ENCODE peak calls at places on chromosomes 4 and X, in six cellular contexts. One of them, this sample, is unnamed. For H3K4me1, the result is how much of the 10 kb centered on the place peaks cover.

GRCh38 chrX:37077646-37078433 is 69.7 kb downstream of the FAM47C start:
- DNase-seq in uterus: no peak
- DNase-seq in neuronal stem cell: no peak
- DNase-seq in esophagus muscularis mucosa: no peak
- DNase-seq in neural progenitor cell: no peak
- DNase-seq in psoas muscle: no peak
- DNase-seq in this sample: no peak

GRCh38 chrX:102832661-102833060 is 104.4 kb upstream of the RAB40AL start:
- DNase-seq in uterus: no peak
- DNase-seq in neuronal stem cell: no peak
- DNase-seq in esophagus muscularis mucosa: no peak
- DNase-seq in neural progenitor cell: peak
- DNase-seq in psoas muscle: no peak
- DNase-seq in this sample: no peak

GRCh38 chr4:138062929-138063328 is 179.2 kb downstream of the SLC7A11 start:
- DNase-seq in uterus: no peak
- DNase-seq in neuronal stem cell: no peak
- DNase-seq in esophagus muscularis mucosa: no peak
- DNase-seq in neural progenitor cell: no peak
- DNase-seq in psoas muscle: no peak
- DNase-seq in this sample: no peak

GRCh38 chr4:86560447-86560846 is 33.7 kb upstream of the PTPN13 start:
- DNase-seq in uterus: no peak
- DNase-seq in neuronal stem cell: no peak
- DNase-seq in esophagus muscularis mucosa: no peak
- DNase-seq in neural progenitor cell: no peak
- DNase-seq in psoas muscle: no peak
- DNase-seq in this sample: no peak

GRCh38 chr4:109846395-109847098 is 1.4 kb upstream of the LRIT3 start:
- DNase-seq in uterus: no peak
- DNase-seq in neuronal stem cell: no peak
- DNase-seq in esophagus muscularis mucosa: no peak
- DNase-seq in neural progenitor cell: no peak
- DNase-seq in psoas muscle: no peak
- DNase-seq in this sample: no peak

GRCh38 chr4:5366421-5366820 is 315.1 kb downstream of the STK32B start:
- DNase-seq in uterus: no peak
- DNase-seq in neuronal stem cell: no peak
- DNase-seq in esophagus muscularis mucosa: no peak
- DNase-seq in neural progenitor cell: no peak
- DNase-seq in psoas muscle: no peak
- DNase-seq in this sample: no peak

GRCh38 chr4:120672558-120673147 is 249.9 kb downstream of the PRDM5 start:
- DNase-seq in uterus: no peak
- DNase-seq in neuronal stem cell: no peak
- DNase-seq in esophagus muscularis mucosa: no peak
- DNase-seq in neural progenitor cell: peak
- DNase-seq in psoas muscle: no peak
- DNase-seq in this sample: no peak

GRCh38 chr4:26131711-26132110 is 189.1 kb upstream of the RBPJ start:
- DNase-seq in uterus: no peak
- DNase-seq in neuronal stem cell: no peak
- DNase-seq in esophagus muscularis mucosa: no peak
- DNase-seq in neural progenitor cell: no peak
- DNase-seq in psoas muscle: no peak
- DNase-seq in this sample: no peak

GRCh38 chr4:120829113-120829831 is 93.3 kb downstream of the PRDM5 start:
- DNase-seq in uterus: no peak
- DNase-seq in neuronal stem cell: no peak
- DNase-seq in esophagus muscularis mucosa: no peak
- DNase-seq in neural progenitor cell: no peak
- DNase-seq in psoas muscle: no peak
- DNase-seq in this sample: no peak

GRCh38 chr4:110878413-110878812 is 255.5 kb upstream of the PITX2 start:
- DNase-seq in uterus: no peak
- DNase-seq in neuronal stem cell: no peak
- DNase-seq in esophagus muscularis mucosa: no peak
- DNase-seq in neural progenitor cell: no peak
- DNase-seq in psoas muscle: no peak
- DNase-seq in this sample: no peak

GRCh38 chr4:110877728-110878382 is 255.0 kb upstream of the PITX2 start:
- DNase-seq in uterus: no peak
- DNase-seq in neuronal stem cell: no peak
- DNase-seq in esophagus muscularis mucosa: no peak
- DNase-seq in neural progenitor cell: no peak
- DNase-seq in psoas muscle: no peak
- DNase-seq in this sample: no peak

GRCh38 chr4:110878992-110879391 is 256.1 kb upstream of the PITX2 start:
- DNase-seq in uterus: no peak
- DNase-seq in neuronal stem cell: no peak
- DNase-seq in esophagus muscularis mucosa: no peak
- DNase-seq in neural progenitor cell: no peak
- DNase-seq in psoas muscle: no peak
- DNase-seq in this sample: no peak

GRCh38 chr4:110876866-110877265 is 254.0 kb upstream of the PITX2 start:
- DNase-seq in uterus: no peak
- DNase-seq in neuronal stem cell: no peak
- DNase-seq in esophagus muscularis mucosa: no peak
- DNase-seq in neural progenitor cell: no peak
- DNase-seq in psoas muscle: no peak
- DNase-seq in this sample: no peak
- H3K4me3 ChIP-seq in uterus: no peak
- H3K4me3 ChIP-seq in neuronal stem cell: no peak
- H3K4me3 ChIP-seq in esophagus muscularis mucosa: no peak
- H3K4me3 ChIP-seq in neural progenitor cell: no peak
- H3K4me3 ChIP-seq in psoas muscle: no peak
- H3K4me3 ChIP-seq in this sample: no peak

GRCh38 chr4:6925357-6925836 is 15.8 kb downstream of the TBC1D14 start:
- DNase-seq in uterus: no peak
- DNase-seq in neuronal stem cell: no peak
- DNase-seq in esophagus muscularis mucosa: no peak
- DNase-seq in neural progenitor cell: no peak
- DNase-seq in psoas muscle: no peak
- DNase-seq in this sample: peak
- H3K4me1 ChIP-seq in uterus: under half
- H3K4me1 ChIP-seq in neuronal stem cell: under half
- H3K4me1 ChIP-seq in esophagus muscularis mucosa: under half
- H3K4me1 ChIP-seq in neural progenitor cell: under half
- H3K4me1 ChIP-seq in psoas muscle: under half
- H3K4me1 ChIP-seq in this sample: under half

GRCh38 chrX:65671966-65672365 is 4.5 kb downstream of the MSN start:
- DNase-seq in uterus: no peak
- DNase-seq in neuronal stem cell: no peak
- DNase-seq in esophagus muscularis mucosa: no peak
- DNase-seq in neural progenitor cell: no peak
- DNase-seq in psoas muscle: no peak
- DNase-seq in this sample: no peak

GRCh38 chrX:65677954-65678469 is 10.6 kb downstream of the MSN start:
- DNase-seq in uterus: peak
- DNase-seq in neuronal stem cell: no peak
- DNase-seq in esophagus muscularis mucosa: no peak
- DNase-seq in neural progenitor cell: no peak
- DNase-seq in psoas muscle: no peak
- DNase-seq in this sample: peak

GRCh38 chrX:65673857-65674350 is 6.5 kb downstream of the MSN start:
- DNase-seq in uterus: no peak
- DNase-seq in neuronal stem cell: no peak
- DNase-seq in esophagus muscularis mucosa: no peak
- DNase-seq in neural progenitor cell: no peak
- DNase-seq in psoas muscle: no peak
- DNase-seq in this sample: no peak

GRCh38 chrX:65671286-65671685 is 3.8 kb downstream of the MSN start:
- DNase-seq in uterus: no peak
- DNase-seq in neuronal stem cell: no peak
- DNase-seq in esophagus muscularis mucosa: no peak
- DNase-seq in neural progenitor cell: no peak
- DNase-seq in psoas muscle: no peak
- DNase-seq in this sample: no peak

GRCh38 chrX:65674351-65674893 is 7.0 kb downstream of the MSN start:
- DNase-seq in uterus: no peak
- DNase-seq in neuronal stem cell: no peak
- DNase-seq in esophagus muscularis mucosa: no peak
- DNase-seq in neural progenitor cell: no peak
- DNase-seq in psoas muscle: no peak
- DNase-seq in this sample: no peak
- H3K4me3 ChIP-seq in uterus: no peak
- H3K4me3 ChIP-seq in neuronal stem cell: no peak
- H3K4me3 ChIP-seq in esophagus muscularis mucosa: no peak
- H3K4me3 ChIP-seq in neural progenitor cell: no peak
- H3K4me3 ChIP-seq in psoas muscle: peak
- H3K4me3 ChIP-seq in this sample: no peak

DNA sequence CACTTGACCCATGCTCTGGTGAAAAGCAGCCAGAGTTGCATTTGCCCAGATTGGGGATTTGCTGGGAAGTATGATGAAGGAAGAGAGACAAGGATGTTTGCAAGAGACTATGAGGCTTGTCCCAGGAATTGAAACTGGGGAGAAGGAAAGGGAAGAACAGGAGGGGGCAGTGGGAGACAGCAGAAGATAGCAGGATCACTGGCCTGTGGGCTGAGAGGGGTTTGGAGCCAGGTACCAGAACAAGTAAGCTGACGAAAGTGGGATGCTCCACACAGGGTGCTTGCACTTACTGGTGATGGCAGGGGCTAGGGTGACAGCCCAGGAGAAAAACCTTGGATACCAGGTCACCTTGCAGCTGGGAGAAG is 3.4 kb upstream of the LETM1 start:
- DNase-seq in uterus: no peak
- DNase-seq in neuronal stem cell: no peak
- DNase-seq in esophagus muscularis mucosa: no peak
- DNase-seq in neural progenitor cell: no peak
- DNase-seq in psoas muscle: no peak
- DNase-seq in this sample: no peak
- H3K4me1 ChIP-seq in uterus: under half
- H3K4me1 ChIP-seq in neuronal stem cell: under half
- H3K4me1 ChIP-seq in esophagus muscularis mucosa: under half
- H3K4me1 ChIP-seq in neural progenitor cell: under half
- H3K4me1 ChIP-seq in psoas muscle: under half
- H3K4me1 ChIP-seq in this sample: under half

GRCh38 chr4:84638092-84638491 is 55.2 kb downstream of the CDS1 start:
- DNase-seq in uterus: no peak
- DNase-seq in neuronal stem cell: no peak
- DNase-seq in esophagus muscularis mucosa: no peak
- DNase-seq in neural progenitor cell: no peak
- DNase-seq in psoas muscle: no peak
- DNase-seq in this sample: no peak
- H3K4me3 ChIP-seq in uterus: no peak
- H3K4me3 ChIP-seq in neuronal stem cell: no peak
- H3K4me3 ChIP-seq in esophagus muscularis mucosa: no peak
- H3K4me3 ChIP-seq in neural progenitor cell: no peak
- H3K4me3 ChIP-seq in psoas muscle: no peak
- H3K4me3 ChIP-seq in this sample: no peak

GRCh38 chr4:41161355-41161754 is 53.0 kb downstream of the APBB2 start:
- DNase-seq in uterus: no peak
- DNase-seq in neuronal stem cell: no peak
- DNase-seq in esophagus muscularis mucosa: peak
- DNase-seq in neural progenitor cell: no peak
- DNase-seq in psoas muscle: no peak
- DNase-seq in this sample: no peak

GRCh38 chr4:41167191-41167590 is 47.2 kb downstream of the APBB2 start:
- DNase-seq in uterus: no peak
- DNase-seq in neuronal stem cell: no peak
- DNase-seq in esophagus muscularis mucosa: no peak
- DNase-seq in neural progenitor cell: no peak
- DNase-seq in psoas muscle: no peak
- DNase-seq in this sample: no peak

GRCh38 chr4:41160010-41160789 is 54.1 kb downstream of the APBB2 start:
- DNase-seq in uterus: peak
- DNase-seq in neuronal stem cell: no peak
- DNase-seq in esophagus muscularis mucosa: peak
- DNase-seq in neural progenitor cell: no peak
- DNase-seq in psoas muscle: no peak
- DNase-seq in this sample: no peak

GRCh38 chr4:41160856-41161255 is 53.5 kb downstream of the APBB2 start:
- DNase-seq in uterus: no peak
- DNase-seq in neuronal stem cell: no peak
- DNase-seq in esophagus muscularis mucosa: peak
- DNase-seq in neural progenitor cell: no peak
- DNase-seq in psoas muscle: no peak
- DNase-seq in this sample: no peak

GRCh38 chr4:41164405-41164804 is 49.9 kb downstream of the APBB2 start:
- DNase-seq in uterus: no peak
- DNase-seq in neuronal stem cell: no peak
- DNase-seq in esophagus muscularis mucosa: no peak
- DNase-seq in neural progenitor cell: no peak
- DNase-seq in psoas muscle: no peak
- DNase-seq in this sample: no peak
- H3K4me1 ChIP-seq in uterus: under half
- H3K4me1 ChIP-seq in neuronal stem cell: under half
- H3K4me1 ChIP-seq in esophagus muscularis mucosa: under half
- H3K4me1 ChIP-seq in neural progenitor cell: under half
- H3K4me1 ChIP-seq in psoas muscle: under half
- H3K4me1 ChIP-seq in this sample: under half

DNA sequence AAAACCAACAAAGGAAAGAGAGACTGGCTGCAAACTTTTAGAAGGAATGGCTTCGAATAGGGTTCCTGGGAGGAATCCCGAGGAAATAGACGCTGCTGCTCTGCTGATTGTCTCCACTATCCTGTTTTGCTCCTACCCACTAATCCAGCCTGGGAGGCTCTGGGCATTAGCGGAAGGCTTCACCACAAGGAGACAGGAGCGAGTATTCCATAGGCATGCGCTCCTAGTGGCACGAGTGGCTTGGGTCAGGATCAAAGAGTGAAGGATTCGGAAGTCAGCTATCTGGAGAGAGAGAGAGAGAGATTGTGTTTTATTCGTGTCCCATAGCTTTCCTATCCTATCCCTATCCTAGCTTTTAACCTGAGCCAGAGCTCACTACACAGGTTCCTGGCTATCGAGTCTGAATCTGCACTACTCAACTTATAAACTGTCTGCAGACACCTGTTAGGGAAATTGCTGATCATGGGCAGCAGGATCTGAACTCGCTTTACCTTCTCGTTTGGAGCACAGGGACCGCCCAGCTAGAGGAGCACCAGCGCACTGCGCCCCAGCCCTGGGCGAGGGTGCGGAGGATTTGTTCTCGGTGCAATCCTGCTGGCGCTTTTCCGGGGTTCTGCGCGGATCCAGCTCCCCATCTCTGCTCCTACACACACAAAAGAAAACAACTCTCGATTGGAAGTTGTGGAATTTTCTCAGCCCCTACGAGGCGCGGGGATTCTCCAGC is 740 bp upstream of the NPY2R start:
- DNase-seq in uterus: no peak
- DNase-seq in neuronal stem cell: peak
- DNase-seq in esophagus muscularis mucosa: no peak
- DNase-seq in neural progenitor cell: peak
- DNase-seq in psoas muscle: peak
- DNase-seq in this sample: no peak
- H3K4me3 ChIP-seq in uterus: no peak
- H3K4me3 ChIP-seq in neuronal stem cell: peak
- H3K4me3 ChIP-seq in esophagus muscularis mucosa: peak
- H3K4me3 ChIP-seq in neural progenitor cell: peak
- H3K4me3 ChIP-seq in psoas muscle: no peak
- H3K4me3 ChIP-seq in this sample: no peak

GRCh38 chr4:48331577-48332340 is 9.6 kb upstream of the SLAIN2 start:
- DNase-seq in uterus: no peak
- DNase-seq in neuronal stem cell: no peak
- DNase-seq in esophagus muscularis mucosa: no peak
- DNase-seq in neural progenitor cell: no peak
- DNase-seq in psoas muscle: no peak
- DNase-seq in this sample: no peak
- H3K4me1 ChIP-seq in uterus: under half
- H3K4me1 ChIP-seq in neuronal stem cell: under half
- H3K4me1 ChIP-seq in esophagus muscularis mucosa: under half
- H3K4me1 ChIP-seq in neural progenitor cell: under half
- H3K4me1 ChIP-seq in psoas muscle: half or more
- H3K4me1 ChIP-seq in this sample: under half

GRCh38 chr4:122701965-122702364 is 30.5 kb upstream of the BBS12 start:
- DNase-seq in uterus: no peak
- DNase-seq in neuronal stem cell: no peak
- DNase-seq in esophagus muscularis mucosa: no peak
- DNase-seq in neural progenitor cell: no peak
- DNase-seq in psoas muscle: no peak
- DNase-seq in this sample: no peak
- H3K4me3 ChIP-seq in uterus: no peak
- H3K4me3 ChIP-seq in neuronal stem cell: no peak
- H3K4me3 ChIP-seq in esophagus muscularis mucosa: no peak
- H3K4me3 ChIP-seq in neural progenitor cell: no peak
- H3K4me3 ChIP-seq in psoas muscle: no peak
- H3K4me3 ChIP-seq in this sample: peak

This sample was measured in right atrium auricular region.